ENCODE peak calls at places on chromosomes 7 and 10, in four cellular contexts. Z is fibroblast of mammary gland, J is coronary artery, D is fibroblast of lung. H is an unnamed sample.

GRCh38 chr7:115477193-115477651 is 553.3 kb downstream of the TFEC start:
- DNase-seq in Z (peak), J (no peak), D (peak), H (no peak)

GRCh38 chr7:77651544-77652162 is 44.6 kb upstream of the RSBN1L start:
- DNase-seq in Z (peak), J (no peak), D (peak), H (no peak)

GRCh38 chr7:38232475-38233366 is 40.7 kb downstream of the TARP start:
- DNase-seq in Z (peak), J (no peak), D (peak), H (peak)

GRCh38 chr10:6473901-6474370 is 106.1 kb downstream of the PRKCQ start:
- DNase-seq in Z (no peak), J (no peak), D (no peak), H (no peak)

GRCh38 chr10:92747600-92747999 is 57.8 kb downstream of the HHEX start:
- DNase-seq in Z (no peak), J (no peak), D (no peak), H (no peak)

GRCh38 chr7:77687747-77688144 is 8.5 kb upstream of the RSBN1L start:
- DNase-seq in Z (no peak), J (no peak), D (no peak), H (no peak)

GRCh38 chr10:35554461-35555056 is 50.6 kb upstream of the GJD4 start:
- DNase-seq in Z (no peak), J (no peak), D (no peak), H (no peak)

GRCh38 chr10:68135922-68136718 is 26.8 kb downstream of the MYPN start:
- DNase-seq in Z (peak), J (no peak), D (peak), H (peak)

GRCh38 chr7:157138424-157139141 is at the start of gene UBE3C:
- DNase-seq in Z (peak), J (peak), D (peak), H (peak)
- H3K4me3 ChIP-seq in Z (peak), J (peak), D (peak), H (peak)

DNA sequence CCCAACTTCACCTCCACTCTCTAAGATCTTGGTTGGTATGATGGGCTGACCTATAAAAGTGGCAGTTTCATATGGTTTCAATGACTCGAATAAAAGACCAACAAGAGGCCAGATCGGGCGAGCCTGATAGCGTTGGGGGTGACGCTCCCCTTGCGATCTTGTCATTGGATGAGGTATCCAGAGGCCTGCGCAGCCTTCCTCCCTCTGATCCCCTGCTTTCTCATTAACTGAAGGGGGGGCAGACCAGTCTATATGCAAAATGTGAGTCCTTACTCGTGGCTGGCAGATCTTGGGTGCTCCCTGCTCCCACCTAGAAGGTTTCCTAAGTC is 937 bp upstream of the COBL start:
- DNase-seq in Z (no peak), J (no peak), D (no peak), H (no peak)
- H3K4me3 ChIP-seq in Z (no peak), J (peak), D (no peak), H (no peak)

GRCh38 chr7:25944777-25945176 is 207.2 kb upstream of the NFE2L3 start:
- DNase-seq in Z (no peak), J (no peak), D (no peak), H (no peak)

GRCh38 chr7:25945181-25945580 is 206.8 kb upstream of the NFE2L3 start:
- DNase-seq in Z (peak), J (no peak), D (no peak), H (peak)

GRCh38 chr7:25945608-25946007 is 206.4 kb upstream of the NFE2L3 start:
- DNase-seq in Z (no peak), J (no peak), D (no peak), H (no peak)

GRCh38 chr7:25946181-25946580 is 205.8 kb upstream of the NFE2L3 start:
- DNase-seq in Z (no peak), J (no peak), D (no peak), H (no peak)

GRCh38 chr7:25940086-25940906 is 211.7 kb upstream of the NFE2L3 start:
- DNase-seq in Z (no peak), J (no peak), D (no peak), H (no peak)
- H3K4me3 ChIP-seq in Z (no peak), J (no peak), D (no peak), H (no peak)

DNA sequence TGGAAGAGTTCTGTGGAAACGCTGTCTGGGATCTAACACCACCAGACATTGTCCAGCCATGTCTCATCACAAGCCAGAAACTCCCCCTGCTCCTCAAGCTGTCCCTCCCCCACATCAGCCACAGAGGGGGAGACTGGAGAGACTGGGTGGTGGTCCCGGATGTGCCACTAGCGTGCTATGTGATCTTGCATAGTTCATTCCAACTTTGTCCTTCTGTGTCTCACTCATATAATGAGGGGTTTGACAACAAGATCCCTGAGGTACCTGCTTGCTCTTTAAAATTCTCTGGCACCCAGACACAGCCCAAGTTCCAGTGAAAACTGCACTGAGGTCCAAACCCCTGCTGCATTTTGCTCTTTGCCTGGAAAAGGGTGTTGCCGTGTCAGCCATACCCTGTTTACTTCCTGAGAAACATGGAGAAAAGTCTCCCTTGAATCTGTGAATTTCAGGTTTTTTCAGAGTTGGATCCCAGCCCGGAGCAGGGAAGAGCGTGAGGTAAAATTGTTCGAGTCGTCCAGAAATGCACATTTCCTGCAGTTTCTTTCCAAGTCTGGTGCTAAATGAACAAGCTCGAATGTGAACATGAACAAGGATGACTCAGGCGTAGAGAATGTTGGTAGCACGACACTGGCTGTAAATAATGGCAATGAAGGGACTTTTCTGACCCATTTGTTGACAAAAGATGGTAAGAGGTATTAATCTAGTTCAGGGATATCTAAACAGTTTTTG is 156.6 kb downstream of the CCDC3 start:
- DNase-seq in Z (peak), J (no peak), D (peak), H (peak)
- H3K4me3 ChIP-seq in Z (no peak), J (peak), D (no peak), H (peak)

GRCh38 chr10:99983280-99983988 is 26.3 kb downstream of the DNMBP start:
- DNase-seq in Z (peak), J (no peak), D (peak), H (peak)
- H3K4me3 ChIP-seq in Z (no peak), J (no peak), D (peak), H (no peak)

H was measured in skeletal muscle cell.